ENCODE peak calls at places on chromosomes 3 and 15, in ten cellular contexts. R is CD8-positive, alpha-beta T cell; J is activated CD8-positive, alpha-beta memory T cell treated with anti-CD3 and anti-CD28 coated beads, Interleukin-2, amount 50 U/mL, for 48 hours; F is LHCN-M2; I is CD4-positive, alpha-beta T cell; P is endothelial cell; T is AG04450; G is activated naive CD8-positive, alpha-beta T cell treated with anti-CD3 and anti-CD28 coated beads, Interleukin-2, amount 50 U/mL, for 24 hours; N is CD8-positive, alpha-beta memory T cell; D is NCI-H1092 treated with DMSO at 0.1 percent for 48 hours. B is an unnamed sample.

GRCh38 chr3:11544413-11545181 is 99.1 kb downstream of the VGLL4 start:
- DNase-seq in T (no peak), J (no peak), P (no peak), F (peak; percentile 83), I (no peak), N (no peak), R (no peak), D (no peak), G (no peak), B (no peak)

GRCh38 chr3:188421151-188421821 is 267.3 kb downstream of the LPP start:
- DNase-seq in P (no peak), J (no peak), D (no peak), I (no peak), T (peak; percentile 63), F (peak; percentile 83), G (no peak), R (no peak), N (no peak), B (no peak)

GRCh38 chr15:70328137-70329115 is 230.7 kb upstream of the TLE3 start:
- DNase-seq in R (no peak), T (peak; percentile 30), D (no peak), J (no peak), I (no peak), N (no peak), P (no peak), G (no peak), F (peak; percentile 59), B (peak; percentile 40)

GRCh38 chr3:158725348-158725966 is 6.8 kb downstream of the RARRES1 start:
- DNase-seq in J (no peak), I (no peak), D (no peak), N (no peak), P (no peak), G (no peak), R (no peak), F (peak; percentile 96), T (peak; percentile 94), B (peak; percentile 29)

GRCh38 chr3:8836096-8836495 is 66.7 kb upstream of the OXTR start:
- DNase-seq in P (no peak), D (no peak), F (no peak), N (no peak), G (no peak), J (no peak), T (no peak), I (no peak), R (no peak), B (no peak)

GRCh38 chr3:62667714-62668113 is 207.5 kb downstream of the CADPS start:
- DNase-seq in G (no peak), P (peak; percentile 18), D (peak; percentile 5), J (no peak), R (no peak), I (no peak), N (no peak), F (no peak), T (no peak), B (no peak)

GRCh38 chr15:101615986-101616848 is 36.0 kb downstream of the TM2D3 start:
- DNase-seq in N (no peak), D (peak; percentile 4), T (no peak), P (no peak), R (no peak), I (no peak), F (peak; percentile 27), G (no peak), J (no peak), B (peak; percentile 80)

GRCh38 chr3:193391902-193392301 is 13.3 kb upstream of the ATP13A5 start:
- DNase-seq in R (no peak), N (no peak), F (no peak), T (no peak), D (no peak), P (no peak), J (no peak), G (no peak), I (no peak), B (no peak)

GRCh38 chr3:140573011-140573410 is 104.9 kb upstream of the TRIM42 start:
- DNase-seq in T (no peak), P (no peak), N (no peak), D (peak; percentile 53), J (no peak), I (no peak), G (no peak), F (no peak), R (no peak), B (no peak)

GRCh38 chr15:69164807-69165636 is 4.6 kb downstream of the GLCE start:
- DNase-seq in J (no peak), D (no peak), T (peak; percentile 41), I (no peak), R (no peak), G (no peak), F (no peak), P (no peak), N (no peak), B (no peak)

GRCh38 chr3:16300881-16301359 is 35.9 kb downstream of the OXNAD1 start:
- DNase-seq in J (no peak), G (no peak), I (peak; percentile 58), R (peak; percentile 67), T (no peak), N (peak; percentile 83), D (no peak), F (no peak), P (no peak), B (no peak)

B was measured in heart right ventricle.